ENCODE peak calls at places on chromosomes 6 and 20, in seven cellular contexts. One of them, this sample, is unnamed.

GRCh38 chr6:161901740-161902426 is 628.0 kb upstream of the AGPAT4 start:
- DNase-seq in stimulated activated CD4-positive, alpha-beta T cell treated with anti-CD3 and anti-CD28 coated beads, Interleukin-15, amount 100 ng/mL, for 1 hour: no peak
- DNase-seq in GM23248: no peak
- DNase-seq in endothelial cell: no peak
- DNase-seq in CD8-positive, alpha-beta memory T cell: no peak
- DNase-seq in NCI-H2081: no peak
- DNase-seq in NCI-H774: no peak
- DNase-seq in this sample: no peak

GRCh38 chr6:148968636-148969270 is 221.9 kb downstream of the UST start:
- DNase-seq in stimulated activated CD4-positive, alpha-beta T cell treated with anti-CD3 and anti-CD28 coated beads, Interleukin-15, amount 100 ng/mL, for 1 hour: no peak
- DNase-seq in GM23248: peak; percentile 82
- DNase-seq in endothelial cell: no peak
- DNase-seq in CD8-positive, alpha-beta memory T cell: no peak
- DNase-seq in NCI-H2081: no peak
- DNase-seq in NCI-H774: no peak
- DNase-seq in this sample: peak; percentile 27

GRCh38 chr20:49418156-49418555 is 64.3 kb downstream of the KCNB1 start:
- DNase-seq in stimulated activated CD4-positive, alpha-beta T cell treated with anti-CD3 and anti-CD28 coated beads, Interleukin-15, amount 100 ng/mL, for 1 hour: no peak
- DNase-seq in GM23248: no peak
- DNase-seq in endothelial cell: no peak
- DNase-seq in CD8-positive, alpha-beta memory T cell: no peak
- DNase-seq in NCI-H2081: no peak
- DNase-seq in NCI-H774: no peak
- DNase-seq in this sample: no peak

GRCh38 chr20:57679113-57679512 is 30.7 kb downstream of the PMEPA1 start:
- DNase-seq in stimulated activated CD4-positive, alpha-beta T cell treated with anti-CD3 and anti-CD28 coated beads, Interleukin-15, amount 100 ng/mL, for 1 hour: no peak
- DNase-seq in GM23248: no peak
- DNase-seq in endothelial cell: no peak
- DNase-seq in CD8-positive, alpha-beta memory T cell: no peak
- DNase-seq in NCI-H2081: no peak
- DNase-seq in NCI-H774: no peak
- DNase-seq in this sample: no peak

GRCh38 chr20:60125521-60125920 is 167.3 kb downstream of the CDH26 start:
- DNase-seq in stimulated activated CD4-positive, alpha-beta T cell treated with anti-CD3 and anti-CD28 coated beads, Interleukin-15, amount 100 ng/mL, for 1 hour: no peak
- DNase-seq in GM23248: no peak
- DNase-seq in endothelial cell: no peak
- DNase-seq in CD8-positive, alpha-beta memory T cell: no peak
- DNase-seq in NCI-H2081: no peak
- DNase-seq in NCI-H774: no peak
- DNase-seq in this sample: no peak

GRCh38 chr20:38199506-38200390 is 34.7 kb upstream of the TGM2 start:
- DNase-seq in stimulated activated CD4-positive, alpha-beta T cell treated with anti-CD3 and anti-CD28 coated beads, Interleukin-15, amount 100 ng/mL, for 1 hour: no peak
- DNase-seq in GM23248: no peak
- DNase-seq in endothelial cell: no peak
- DNase-seq in CD8-positive, alpha-beta memory T cell: no peak
- DNase-seq in NCI-H2081: no peak
- DNase-seq in NCI-H774: no peak
- DNase-seq in this sample: no peak

GRCh38 chr6:108473197-108473596 is 87.5 kb upstream of the FOXO3 start:
- DNase-seq in stimulated activated CD4-positive, alpha-beta T cell treated with anti-CD3 and anti-CD28 coated beads, Interleukin-15, amount 100 ng/mL, for 1 hour: no peak
- DNase-seq in GM23248: no peak
- DNase-seq in endothelial cell: no peak
- DNase-seq in CD8-positive, alpha-beta memory T cell: no peak
- DNase-seq in NCI-H2081: no peak
- DNase-seq in NCI-H774: no peak
- DNase-seq in this sample: no peak

GRCh38 chr6:111950661-111951426 is 77.6 kb upstream of the FYN start:
- DNase-seq in stimulated activated CD4-positive, alpha-beta T cell treated with anti-CD3 and anti-CD28 coated beads, Interleukin-15, amount 100 ng/mL, for 1 hour: no peak
- DNase-seq in GM23248: peak; percentile 32
- DNase-seq in endothelial cell: no peak
- DNase-seq in CD8-positive, alpha-beta memory T cell: no peak
- DNase-seq in NCI-H2081: peak; percentile 78
- DNase-seq in NCI-H774: peak; percentile 96
- DNase-seq in this sample: peak; percentile 59

GRCh38 chr6:79048611-79049010 is 29.4 kb downstream of the PHIP start:
- DNase-seq in stimulated activated CD4-positive, alpha-beta T cell treated with anti-CD3 and anti-CD28 coated beads, Interleukin-15, amount 100 ng/mL, for 1 hour: no peak
- DNase-seq in GM23248: peak; percentile 60
- DNase-seq in endothelial cell: peak; percentile 40
- DNase-seq in CD8-positive, alpha-beta memory T cell: no peak
- DNase-seq in NCI-H2081: no peak
- DNase-seq in NCI-H774: no peak
- DNase-seq in this sample: peak; percentile 49

GRCh38 chr6:26457796-26458688 is at the start of gene BTN2A1:
- DNase-seq in stimulated activated CD4-positive, alpha-beta T cell treated with anti-CD3 and anti-CD28 coated beads, Interleukin-15, amount 100 ng/mL, for 1 hour: peak; percentile 31
- DNase-seq in GM23248: peak; percentile 97
- DNase-seq in endothelial cell: peak; percentile 71
- DNase-seq in CD8-positive, alpha-beta memory T cell: peak; percentile 74
- DNase-seq in NCI-H2081: peak; percentile 88
- DNase-seq in NCI-H774: peak; percentile 76
- DNase-seq in this sample: peak; percentile 93

GRCh38 chr20:3811421-3812258 is 8.7 kb upstream of the AP5S1 start:
- DNase-seq in stimulated activated CD4-positive, alpha-beta T cell treated with anti-CD3 and anti-CD28 coated beads, Interleukin-15, amount 100 ng/mL, for 1 hour: peak; percentile 85
- DNase-seq in GM23248: peak; percentile 98
- DNase-seq in endothelial cell: no peak
- DNase-seq in CD8-positive, alpha-beta memory T cell: peak; percentile 92
- DNase-seq in NCI-H2081: peak; percentile 97
- DNase-seq in NCI-H774: peak; percentile 92
- DNase-seq in this sample: peak; percentile 100

GRCh38 chr6:166691199-166691598 is 64.1 kb upstream of the RPS6KA2 start:
- DNase-seq in stimulated activated CD4-positive, alpha-beta T cell treated with anti-CD3 and anti-CD28 coated beads, Interleukin-15, amount 100 ng/mL, for 1 hour: no peak
- DNase-seq in GM23248: peak; percentile 11
- DNase-seq in endothelial cell: no peak
- DNase-seq in CD8-positive, alpha-beta memory T cell: no peak
- DNase-seq in NCI-H2081: no peak
- DNase-seq in NCI-H774: no peak
- DNase-seq in this sample: peak; percentile 43

GRCh38 chr20:64053841-64054661 is 4.6 kb upstream of the SOX18 start:
- DNase-seq in stimulated activated CD4-positive, alpha-beta T cell treated with anti-CD3 and anti-CD28 coated beads, Interleukin-15, amount 100 ng/mL, for 1 hour: no peak
- DNase-seq in GM23248: no peak
- DNase-seq in endothelial cell: peak; percentile 71
- DNase-seq in CD8-positive, alpha-beta memory T cell: no peak
- DNase-seq in NCI-H2081: no peak
- DNase-seq in NCI-H774: no peak
- DNase-seq in this sample: no peak

GRCh38 chr20:33732166-33732970 is 572 bp downstream of the ZNF341 start:
- DNase-seq in stimulated activated CD4-positive, alpha-beta T cell treated with anti-CD3 and anti-CD28 coated beads, Interleukin-15, amount 100 ng/mL, for 1 hour: peak; percentile 81
- DNase-seq in GM23248: peak; percentile 84
- DNase-seq in endothelial cell: no peak
- DNase-seq in CD8-positive, alpha-beta memory T cell: no peak
- DNase-seq in NCI-H2081: peak; percentile 94
- DNase-seq in NCI-H774: peak; percentile 96
- DNase-seq in this sample: peak; percentile 73

GRCh38 chr6:70669133-70669532 is 1.4 kb downstream of the SMAP1 start:
- DNase-seq in stimulated activated CD4-positive, alpha-beta T cell treated with anti-CD3 and anti-CD28 coated beads, Interleukin-15, amount 100 ng/mL, for 1 hour: no peak
- DNase-seq in GM23248: peak; percentile 33
- DNase-seq in endothelial cell: no peak
- DNase-seq in CD8-positive, alpha-beta memory T cell: no peak
- DNase-seq in NCI-H2081: no peak
- DNase-seq in NCI-H774: no peak
- DNase-seq in this sample: no peak

GRCh38 chr20:33477386-33478234 is 12.3 kb upstream of the CBFA2T2 start:
- DNase-seq in stimulated activated CD4-positive, alpha-beta T cell treated with anti-CD3 and anti-CD28 coated beads, Interleukin-15, amount 100 ng/mL, for 1 hour: no peak
- DNase-seq in GM23248: no peak
- DNase-seq in endothelial cell: no peak
- DNase-seq in CD8-positive, alpha-beta memory T cell: no peak
- DNase-seq in NCI-H2081: peak; percentile 96
- DNase-seq in NCI-H774: peak; percentile 93
- DNase-seq in this sample: no peak

GRCh38 chr20:63331741-63332400 is 29.3 kb downstream of the CHRNA4 start:
- DNase-seq in stimulated activated CD4-positive, alpha-beta T cell treated with anti-CD3 and anti-CD28 coated beads, Interleukin-15, amount 100 ng/mL, for 1 hour: no peak
- DNase-seq in GM23248: no peak
- DNase-seq in endothelial cell: no peak
- DNase-seq in CD8-positive, alpha-beta memory T cell: no peak
- DNase-seq in NCI-H2081: no peak
- DNase-seq in NCI-H774: no peak
- DNase-seq in this sample: no peak

GRCh38 chr6:11973238-11973637 is 38.9 kb upstream of the HIVEP1 start:
- DNase-seq in stimulated activated CD4-positive, alpha-beta T cell treated with anti-CD3 and anti-CD28 coated beads, Interleukin-15, amount 100 ng/mL, for 1 hour: no peak
- DNase-seq in GM23248: no peak
- DNase-seq in endothelial cell: no peak
- DNase-seq in CD8-positive, alpha-beta memory T cell: no peak
- DNase-seq in NCI-H2081: no peak
- DNase-seq in NCI-H774: no peak
- DNase-seq in this sample: no peak

GRCh38 chr20:46348231-46348803 is 40.0 kb upstream of the CDH22 start:
- DNase-seq in stimulated activated CD4-positive, alpha-beta T cell treated with anti-CD3 and anti-CD28 coated beads, Interleukin-15, amount 100 ng/mL, for 1 hour: no peak
- DNase-seq in GM23248: peak; percentile 66
- DNase-seq in endothelial cell: peak; percentile 46
- DNase-seq in CD8-positive, alpha-beta memory T cell: no peak
- DNase-seq in NCI-H2081: peak; percentile 28
- DNase-seq in NCI-H774: no peak
- DNase-seq in this sample: peak; percentile 44

GRCh38 chr6:46932941-46933340 is 11.2 kb upstream of the ADGRF5 start:
- DNase-seq in stimulated activated CD4-positive, alpha-beta T cell treated with anti-CD3 and anti-CD28 coated beads, Interleukin-15, amount 100 ng/mL, for 1 hour: no peak
- DNase-seq in GM23248: peak; percentile 22
- DNase-seq in endothelial cell: no peak
- DNase-seq in CD8-positive, alpha-beta memory T cell: no peak
- DNase-seq in NCI-H2081: no peak
- DNase-seq in NCI-H774: no peak
- DNase-seq in this sample: peak; percentile 62

GRCh38 chr20:37519508-37520416 is 1.3 kb upstream of the NNAT start:
- DNase-seq in stimulated activated CD4-positive, alpha-beta T cell treated with anti-CD3 and anti-CD28 coated beads, Interleukin-15, amount 100 ng/mL, for 1 hour: no peak
- DNase-seq in GM23248: no peak
- DNase-seq in endothelial cell: peak; percentile 19
- DNase-seq in CD8-positive, alpha-beta memory T cell: no peak
- DNase-seq in NCI-H2081: peak; percentile 63
- DNase-seq in NCI-H774: peak; percentile 9
- DNase-seq in this sample: no peak

GRCh38 chr20:54914995-54915394 is 439.6 kb downstream of the DOK5 start:
- DNase-seq in stimulated activated CD4-positive, alpha-beta T cell treated with anti-CD3 and anti-CD28 coated beads, Interleukin-15, amount 100 ng/mL, for 1 hour: no peak
- DNase-seq in GM23248: no peak
- DNase-seq in endothelial cell: no peak
- DNase-seq in CD8-positive, alpha-beta memory T cell: no peak
- DNase-seq in NCI-H2081: no peak
- DNase-seq in NCI-H774: no peak
- DNase-seq in this sample: no peak

GRCh38 chr20:57939499-57939898 is 229.7 kb upstream of the PMEPA1 start:
- DNase-seq in stimulated activated CD4-positive, alpha-beta T cell treated with anti-CD3 and anti-CD28 coated beads, Interleukin-15, amount 100 ng/mL, for 1 hour: no peak
- DNase-seq in GM23248: no peak
- DNase-seq in endothelial cell: no peak
- DNase-seq in CD8-positive, alpha-beta memory T cell: no peak
- DNase-seq in NCI-H2081: no peak
- DNase-seq in NCI-H774: no peak
- DNase-seq in this sample: no peak

GRCh38 chr20:58389324-58389967 is 417 bp downstream of the VAPB start:
- DNase-seq in stimulated activated CD4-positive, alpha-beta T cell treated with anti-CD3 and anti-CD28 coated beads, Interleukin-15, amount 100 ng/mL, for 1 hour: no peak
- DNase-seq in GM23248: peak; percentile 83
- DNase-seq in endothelial cell: peak; percentile 41
- DNase-seq in CD8-positive, alpha-beta memory T cell: no peak
- DNase-seq in NCI-H2081: peak; percentile 39
- DNase-seq in NCI-H774: no peak
- DNase-seq in this sample: peak; percentile 19

GRCh38 chr20:52193133-52193532 is 1.6 kb upstream of the ZFP64 start:
- DNase-seq in stimulated activated CD4-positive, alpha-beta T cell treated with anti-CD3 and anti-CD28 coated beads, Interleukin-15, amount 100 ng/mL, for 1 hour: no peak
- DNase-seq in GM23248: no peak
- DNase-seq in endothelial cell: no peak
- DNase-seq in CD8-positive, alpha-beta memory T cell: no peak
- DNase-seq in NCI-H2081: no peak
- DNase-seq in NCI-H774: peak; percentile 39
- DNase-seq in this sample: no peak

GRCh38 chr6:41895300-41896233 is at the start of gene USP49:
- DNase-seq in stimulated activated CD4-positive, alpha-beta T cell treated with anti-CD3 and anti-CD28 coated beads, Interleukin-15, amount 100 ng/mL, for 1 hour: peak; percentile 76
- DNase-seq in GM23248: peak; percentile 96
- DNase-seq in endothelial cell: peak; percentile 94
- DNase-seq in CD8-positive, alpha-beta memory T cell: peak; percentile 85
- DNase-seq in NCI-H2081: peak; percentile 90
- DNase-seq in NCI-H774: peak; percentile 80
- DNase-seq in this sample: peak; percentile 78

GRCh38 chr6:158303210-158303731 is 9.0 kb upstream of the TULP4 start:
- DNase-seq in stimulated activated CD4-positive, alpha-beta T cell treated with anti-CD3 and anti-CD28 coated beads, Interleukin-15, amount 100 ng/mL, for 1 hour: no peak
- DNase-seq in GM23248: no peak
- DNase-seq in endothelial cell: no peak
- DNase-seq in CD8-positive, alpha-beta memory T cell: no peak
- DNase-seq in NCI-H2081: no peak
- DNase-seq in NCI-H774: no peak
- DNase-seq in this sample: no peak

GRCh38 chr6:163543311-163543710 is 128.8 kb downstream of the QKI start:
- DNase-seq in stimulated activated CD4-positive, alpha-beta T cell treated with anti-CD3 and anti-CD28 coated beads, Interleukin-15, amount 100 ng/mL, for 1 hour: no peak
- DNase-seq in GM23248: no peak
- DNase-seq in endothelial cell: no peak
- DNase-seq in CD8-positive, alpha-beta memory T cell: no peak
- DNase-seq in NCI-H2081: peak; percentile 48
- DNase-seq in NCI-H774: peak; percentile 48
- DNase-seq in this sample: no peak

GRCh38 chr6:10720229-10720959 is 2.5 kb upstream of the TMEM14C start:
- DNase-seq in stimulated activated CD4-positive, alpha-beta T cell treated with anti-CD3 and anti-CD28 coated beads, Interleukin-15, amount 100 ng/mL, for 1 hour: peak; percentile 33
- DNase-seq in GM23248: peak; percentile 71
- DNase-seq in endothelial cell: no peak
- DNase-seq in CD8-positive, alpha-beta memory T cell: peak; percentile 62
- DNase-seq in NCI-H2081: peak; percentile 35
- DNase-seq in NCI-H774: no peak
- DNase-seq in this sample: peak; percentile 20

GRCh38 chr6:125904871-125905270 is 51.7 kb upstream of the HINT3 start:
- DNase-seq in stimulated activated CD4-positive, alpha-beta T cell treated with anti-CD3 and anti-CD28 coated beads, Interleukin-15, amount 100 ng/mL, for 1 hour: peak; percentile 13
- DNase-seq in GM23248: peak; percentile 88
- DNase-seq in endothelial cell: no peak
- DNase-seq in CD8-positive, alpha-beta memory T cell: peak; percentile 4
- DNase-seq in NCI-H2081: no peak
- DNase-seq in NCI-H774: no peak
- DNase-seq in this sample: peak; percentile 96

GRCh38 chr6:134735461-134735860 is 214.4 kb downstream of the ALDH8A1 start:
- DNase-seq in stimulated activated CD4-positive, alpha-beta T cell treated with anti-CD3 and anti-CD28 coated beads, Interleukin-15, amount 100 ng/mL, for 1 hour: no peak
- DNase-seq in GM23248: no peak
- DNase-seq in endothelial cell: no peak
- DNase-seq in CD8-positive, alpha-beta memory T cell: no peak
- DNase-seq in NCI-H2081: no peak
- DNase-seq in NCI-H774: no peak
- DNase-seq in this sample: peak; percentile 62

GRCh38 chr6:110185879-110186278 is 5.7 kb downstream of the CDC40 start:
- DNase-seq in stimulated activated CD4-positive, alpha-beta T cell treated with anti-CD3 and anti-CD28 coated beads, Interleukin-15, amount 100 ng/mL, for 1 hour: no peak
- DNase-seq in GM23248: no peak
- DNase-seq in endothelial cell: no peak
- DNase-seq in CD8-positive, alpha-beta memory T cell: no peak
- DNase-seq in NCI-H2081: no peak
- DNase-seq in NCI-H774: no peak
- DNase-seq in this sample: no peak

GRCh38 chr6:146892613-146893401 is 294.0 kb downstream of the ADGB start:
- DNase-seq in stimulated activated CD4-positive, alpha-beta T cell treated with anti-CD3 and anti-CD28 coated beads, Interleukin-15, amount 100 ng/mL, for 1 hour: no peak
- DNase-seq in GM23248: peak; percentile 84
- DNase-seq in endothelial cell: no peak
- DNase-seq in CD8-positive, alpha-beta memory T cell: no peak
- DNase-seq in NCI-H2081: no peak
- DNase-seq in NCI-H774: no peak
- DNase-seq in this sample: peak; percentile 93

GRCh38 chr6:113318553-113318952 is 538.6 kb upstream of the MARCKS start:
- DNase-seq in stimulated activated CD4-positive, alpha-beta T cell treated with anti-CD3 and anti-CD28 coated beads, Interleukin-15, amount 100 ng/mL, for 1 hour: no peak
- DNase-seq in GM23248: no peak
- DNase-seq in endothelial cell: no peak
- DNase-seq in CD8-positive, alpha-beta memory T cell: no peak
- DNase-seq in NCI-H2081: no peak
- DNase-seq in NCI-H774: no peak
- DNase-seq in this sample: no peak

GRCh38 chr6:140252099-140252498 is 877.7 kb upstream of the CITED2 start:
- DNase-seq in stimulated activated CD4-positive, alpha-beta T cell treated with anti-CD3 and anti-CD28 coated beads, Interleukin-15, amount 100 ng/mL, for 1 hour: no peak
- DNase-seq in GM23248: peak; percentile 25
- DNase-seq in endothelial cell: no peak
- DNase-seq in CD8-positive, alpha-beta memory T cell: no peak
- DNase-seq in NCI-H2081: no peak
- DNase-seq in NCI-H774: no peak
- DNase-seq in this sample: peak; percentile 58

GRCh38 chr20:36490191-36490590 is 51.1 kb upstream of the MYL9 start:
- DNase-seq in stimulated activated CD4-positive, alpha-beta T cell treated with anti-CD3 and anti-CD28 coated beads, Interleukin-15, amount 100 ng/mL, for 1 hour: no peak
- DNase-seq in GM23248: no peak
- DNase-seq in endothelial cell: no peak
- DNase-seq in CD8-positive, alpha-beta memory T cell: no peak
- DNase-seq in NCI-H2081: no peak
- DNase-seq in NCI-H774: no peak
- DNase-seq in this sample: no peak

GRCh38 chr6:157535354-157536217 is 154.6 kb downstream of the ZDHHC14 start:
- DNase-seq in stimulated activated CD4-positive, alpha-beta T cell treated with anti-CD3 and anti-CD28 coated beads, Interleukin-15, amount 100 ng/mL, for 1 hour: no peak
- DNase-seq in GM23248: peak; percentile 77
- DNase-seq in endothelial cell: no peak
- DNase-seq in CD8-positive, alpha-beta memory T cell: no peak
- DNase-seq in NCI-H2081: no peak
- DNase-seq in NCI-H774: no peak
- DNase-seq in this sample: peak; percentile 84

GRCh38 chr6:137647762-137648412 is 153.7 kb upstream of the OLIG3 start:
- DNase-seq in stimulated activated CD4-positive, alpha-beta T cell treated with anti-CD3 and anti-CD28 coated beads, Interleukin-15, amount 100 ng/mL, for 1 hour: no peak
- DNase-seq in GM23248: peak; percentile 66
- DNase-seq in endothelial cell: no peak
- DNase-seq in CD8-positive, alpha-beta memory T cell: no peak
- DNase-seq in NCI-H2081: no peak
- DNase-seq in NCI-H774: no peak
- DNase-seq in this sample: peak; percentile 57